ENCODE peak calls at places on chromosome 9, in ten cellular contexts. A, V, U, X, J, M, C, Z, R and D are unnamed samples.

GRCh38 chr9:137679695-137680305 is 61.0 kb downstream of the EHMT1 start:
- DNase-seq in M (no peak), A (no peak), U (no peak), C (no peak), V (no peak), X (no peak), J (no peak), R (no peak), Z (no peak), D (no peak)

GRCh38 chr9:76298497-76299144 is 95.6 kb downstream of the RFK start:
- DNase-seq in A (no peak), J (no peak), X (no peak), V (no peak), U (peak), R (no peak), Z (no peak), M (no peak), C (no peak), D (no peak)

GRCh38 chr9:127720031-127720864 is 4.4 kb downstream of the TTC16 start:
- DNase-seq in U (no peak), X (no peak), C (peak), M (no peak), A (no peak), Z (no peak), R (no peak), J (no peak), V (no peak), D (no peak)

GRCh38 chr9:107694390-107694789 is 204.8 kb upstream of the KLF4 start:
- DNase-seq in A (no peak), C (no peak), V (no peak), J (no peak), X (no peak), Z (no peak), R (no peak), M (no peak), U (no peak), D (no peak)

GRCh38 chr9:124296800-124297552 is 39.2 kb downstream of the NEK6 start:
- DNase-seq in V (no peak), U (no peak), X (no peak), A (no peak), R (no peak), M (no peak), C (no peak), Z (no peak), J (no peak), D (no peak)

GRCh38 chr9:6667633-6668280 is 22.2 kb upstream of the GLDC start:
- DNase-seq in C (peak), X (peak), M (peak), V (no peak), U (peak), R (peak), A (no peak), Z (no peak), J (no peak), D (no peak)

GRCh38 chr9:81915801-81916505 is 12.3 kb upstream of the SPATA31D4 start:
- DNase-seq in C (no peak), Z (no peak), U (no peak), J (no peak), M (no peak), V (no peak), R (no peak), A (no peak), X (peak), D (no peak)

GRCh38 chr9:78017294-78017693 is 14.3 kb downstream of the GNAQ start:
- DNase-seq in M (no peak), A (no peak), C (no peak), U (no peak), R (no peak), V (no peak), Z (no peak), J (no peak), X (no peak), D (no peak)

GRCh38 chr9:18105996-18106595 is 367.9 kb upstream of the ADAMTSL1 start:
- DNase-seq in Z (no peak), A (no peak), V (no peak), M (no peak), U (no peak), J (no peak), C (no peak), R (no peak), X (no peak), D (no peak)

GRCh38 chr9:100459963-100460362 is 13.0 kb upstream of the TMEFF1 start:
- DNase-seq in V (no peak), J (no peak), U (no peak), A (no peak), Z (no peak), R (no peak), X (no peak), C (no peak), M (no peak), D (no peak)

GRCh38 chr9:126301985-126302603 is 24.5 kb upstream of the MVB12B start:
- DNase-seq in A (peak), X (peak), J (peak), V (peak), C (peak), Z (no peak), M (peak), U (peak), R (peak), D (peak)

GRCh38 chr9:89461302-89461701 is 36.6 kb downstream of the SEMA4D start:
- DNase-seq in U (no peak), A (no peak), V (no peak), R (no peak), Z (no peak), J (no peak), X (peak), M (no peak), C (no peak), D (peak)

GRCh38 chr9:129176786-129177442 is 1.1 kb downstream of the IER5L start:
- DNase-seq in U (peak), X (peak), A (no peak), R (no peak), Z (no peak), C (peak), V (peak), M (peak), J (no peak), D (no peak)

GRCh38 chr9:6680797-6681146 is 35.2 kb upstream of the GLDC start:
- DNase-seq in C (no peak), A (peak), U (peak), Z (no peak), R (peak), X (peak), J (peak), M (peak), V (peak), D (peak)

GRCh38 chr9:129458663-129459549 is 162.0 kb downstream of the C9orf50 start:
- DNase-seq in A (peak), J (no peak), Z (no peak), X (peak), V (peak), M (no peak), R (no peak), C (peak), U (peak), D (peak)

GRCh38 chr9:35831040-35831439 is 2.0 kb downstream of the TMEM8B start:
- DNase-seq in Z (no peak), C (no peak), R (no peak), M (no peak), X (no peak), J (no peak), A (no peak), U (no peak), V (no peak), D (no peak)